ENCODE peak calls at places on chromosomes 2 and 18, in ten cellular contexts. One of them, this sample, is unnamed.

GRCh38 chr2:149994057-149994728 is 406.6 kb upstream of the MMADHC start:
- DNase-seq in IMR-90: peak
- DNase-seq in neural crest cell: no peak
- DNase-seq in heart right ventricle: no peak
- DNase-seq in PC-3: peak
- DNase-seq in Caco-2: peak
- DNase-seq in progenitor cell of endocrine pancreas: no peak
- DNase-seq in mammary epithelial cell: peak
- DNase-seq in OCI-LY7: no peak
- DNase-seq in RWPE1: peak
- DNase-seq in this sample: no peak

GRCh38 chr2:231317579-231317978 is 77.9 kb upstream of the B3GNT7 start:
- DNase-seq in IMR-90: no peak
- DNase-seq in neural crest cell: no peak
- DNase-seq in heart right ventricle: no peak
- DNase-seq in PC-3: no peak
- DNase-seq in Caco-2: no peak
- DNase-seq in progenitor cell of endocrine pancreas: no peak
- DNase-seq in mammary epithelial cell: no peak
- DNase-seq in OCI-LY7: no peak
- DNase-seq in RWPE1: no peak
- DNase-seq in this sample: no peak

GRCh38 chr2:241314181-241314932 is 1.1 kb downstream of the HDLBP start:
- DNase-seq in IMR-90: peak
- DNase-seq in neural crest cell: no peak
- DNase-seq in heart right ventricle: no peak
- DNase-seq in PC-3: no peak
- DNase-seq in Caco-2: no peak
- DNase-seq in progenitor cell of endocrine pancreas: no peak
- DNase-seq in mammary epithelial cell: no peak
- DNase-seq in OCI-LY7: no peak
- DNase-seq in RWPE1: peak
- DNase-seq in this sample: no peak

GRCh38 chr2:128438586-128438985 is 119.9 kb upstream of the HS6ST1 start:
- DNase-seq in IMR-90: no peak
- DNase-seq in neural crest cell: no peak
- DNase-seq in heart right ventricle: no peak
- DNase-seq in PC-3: no peak
- DNase-seq in Caco-2: no peak
- DNase-seq in progenitor cell of endocrine pancreas: no peak
- DNase-seq in mammary epithelial cell: no peak
- DNase-seq in OCI-LY7: no peak
- DNase-seq in RWPE1: no peak
- DNase-seq in this sample: no peak

GRCh38 chr2:218437969-218438368 is 19.0 kb downstream of the VIL1 start:
- DNase-seq in IMR-90: no peak
- DNase-seq in neural crest cell: no peak
- DNase-seq in heart right ventricle: no peak
- DNase-seq in PC-3: no peak
- DNase-seq in Caco-2: no peak
- DNase-seq in progenitor cell of endocrine pancreas: no peak
- DNase-seq in mammary epithelial cell: no peak
- DNase-seq in OCI-LY7: no peak
- DNase-seq in RWPE1: no peak
- DNase-seq in this sample: no peak

GRCh38 chr18:13107074-13107473 is 111.5 kb upstream of the LDLRAD4 start:
- DNase-seq in IMR-90: peak
- DNase-seq in neural crest cell: no peak
- DNase-seq in heart right ventricle: no peak
- DNase-seq in PC-3: no peak
- DNase-seq in Caco-2: no peak
- DNase-seq in progenitor cell of endocrine pancreas: no peak
- DNase-seq in mammary epithelial cell: no peak
- DNase-seq in OCI-LY7: no peak
- DNase-seq in RWPE1: no peak
- DNase-seq in this sample: no peak

GRCh38 chr2:171505374-171505773 is 16.9 kb upstream of the CYBRD1 start:
- DNase-seq in IMR-90: peak
- DNase-seq in neural crest cell: no peak
- DNase-seq in heart right ventricle: no peak
- DNase-seq in PC-3: no peak
- DNase-seq in Caco-2: no peak
- DNase-seq in progenitor cell of endocrine pancreas: no peak
- DNase-seq in mammary epithelial cell: no peak
- DNase-seq in OCI-LY7: no peak
- DNase-seq in RWPE1: no peak
- DNase-seq in this sample: no peak

GRCh38 chr18:61825386-61825785 is 67.4 kb downstream of the RNF152 start:
- DNase-seq in IMR-90: peak
- DNase-seq in neural crest cell: no peak
- DNase-seq in heart right ventricle: no peak
- DNase-seq in PC-3: no peak
- DNase-seq in Caco-2: no peak
- DNase-seq in progenitor cell of endocrine pancreas: no peak
- DNase-seq in mammary epithelial cell: no peak
- DNase-seq in OCI-LY7: no peak
- DNase-seq in RWPE1: no peak
- DNase-seq in this sample: no peak

GRCh38 chr2:20562540-20563225 is 88.2 kb downstream of the HS1BP3 start:
- DNase-seq in IMR-90: no peak
- DNase-seq in neural crest cell: peak
- DNase-seq in heart right ventricle: no peak
- DNase-seq in PC-3: no peak
- DNase-seq in Caco-2: peak
- DNase-seq in progenitor cell of endocrine pancreas: no peak
- DNase-seq in mammary epithelial cell: no peak
- DNase-seq in OCI-LY7: no peak
- DNase-seq in RWPE1: no peak
- DNase-seq in this sample: no peak

GRCh38 chr2:102417946-102418345 is 5.0 kb upstream of the IL18RAP start:
- DNase-seq in IMR-90: no peak
- DNase-seq in neural crest cell: no peak
- DNase-seq in heart right ventricle: no peak
- DNase-seq in PC-3: no peak
- DNase-seq in Caco-2: no peak
- DNase-seq in progenitor cell of endocrine pancreas: no peak
- DNase-seq in mammary epithelial cell: no peak
- DNase-seq in OCI-LY7: no peak
- DNase-seq in RWPE1: no peak
- DNase-seq in this sample: no peak

GRCh38 chr2:144477943-144478283 is 42.0 kb downstream of the ZEB2 start:
- DNase-seq in IMR-90: peak
- DNase-seq in neural crest cell: no peak
- DNase-seq in heart right ventricle: no peak
- DNase-seq in PC-3: no peak
- DNase-seq in Caco-2: no peak
- DNase-seq in progenitor cell of endocrine pancreas: no peak
- DNase-seq in mammary epithelial cell: no peak
- DNase-seq in OCI-LY7: peak
- DNase-seq in RWPE1: no peak
- DNase-seq in this sample: no peak

GRCh38 chr2:193368615-193369014 is 1173.9 kb upstream of the TMEFF2 start:
- DNase-seq in IMR-90: no peak
- DNase-seq in neural crest cell: no peak
- DNase-seq in heart right ventricle: no peak
- DNase-seq in PC-3: no peak
- DNase-seq in Caco-2: no peak
- DNase-seq in progenitor cell of endocrine pancreas: no peak
- DNase-seq in mammary epithelial cell: no peak
- DNase-seq in OCI-LY7: no peak
- DNase-seq in RWPE1: no peak
- DNase-seq in this sample: no peak

GRCh38 chr2:174957049-174957448 is 48.1 kb downstream of the CHN1 start:
- DNase-seq in IMR-90: no peak
- DNase-seq in neural crest cell: no peak
- DNase-seq in heart right ventricle: no peak
- DNase-seq in PC-3: no peak
- DNase-seq in Caco-2: no peak
- DNase-seq in progenitor cell of endocrine pancreas: no peak
- DNase-seq in mammary epithelial cell: no peak
- DNase-seq in OCI-LY7: no peak
- DNase-seq in RWPE1: no peak
- DNase-seq in this sample: no peak

GRCh38 chr2:65612654-65613053 is 180.3 kb upstream of the SPRED2 start:
- DNase-seq in IMR-90: no peak
- DNase-seq in neural crest cell: no peak
- DNase-seq in heart right ventricle: no peak
- DNase-seq in PC-3: peak
- DNase-seq in Caco-2: no peak
- DNase-seq in progenitor cell of endocrine pancreas: no peak
- DNase-seq in mammary epithelial cell: peak
- DNase-seq in OCI-LY7: no peak
- DNase-seq in RWPE1: peak
- DNase-seq in this sample: no peak

GRCh38 chr2:3324036-3324386 is 53.6 kb downstream of the EIPR1 start:
- DNase-seq in IMR-90: no peak
- DNase-seq in neural crest cell: no peak
- DNase-seq in heart right ventricle: no peak
- DNase-seq in PC-3: no peak
- DNase-seq in Caco-2: no peak
- DNase-seq in progenitor cell of endocrine pancreas: no peak
- DNase-seq in mammary epithelial cell: no peak
- DNase-seq in OCI-LY7: no peak
- DNase-seq in RWPE1: no peak
- DNase-seq in this sample: no peak

GRCh38 chr2:163748420-163748819 is 12.6 kb upstream of the FIGN start:
- DNase-seq in IMR-90: no peak
- DNase-seq in neural crest cell: no peak
- DNase-seq in heart right ventricle: no peak
- DNase-seq in PC-3: peak
- DNase-seq in Caco-2: no peak
- DNase-seq in progenitor cell of endocrine pancreas: no peak
- DNase-seq in mammary epithelial cell: peak
- DNase-seq in OCI-LY7: no peak
- DNase-seq in RWPE1: peak
- DNase-seq in this sample: no peak

GRCh38 chr18:59114160-59114559 is 25.5 kb upstream of the SEC11C start:
- DNase-seq in IMR-90: peak
- DNase-seq in neural crest cell: no peak
- DNase-seq in heart right ventricle: no peak
- DNase-seq in PC-3: no peak
- DNase-seq in Caco-2: no peak
- DNase-seq in progenitor cell of endocrine pancreas: no peak
- DNase-seq in mammary epithelial cell: no peak
- DNase-seq in OCI-LY7: no peak
- DNase-seq in RWPE1: no peak
- DNase-seq in this sample: no peak

GRCh38 chr2:240505946-240506345 is 51.8 kb downstream of the ANKMY1 start:
- DNase-seq in IMR-90: no peak
- DNase-seq in neural crest cell: no peak
- DNase-seq in heart right ventricle: no peak
- DNase-seq in PC-3: no peak
- DNase-seq in Caco-2: no peak
- DNase-seq in progenitor cell of endocrine pancreas: no peak
- DNase-seq in mammary epithelial cell: no peak
- DNase-seq in OCI-LY7: no peak
- DNase-seq in RWPE1: no peak
- DNase-seq in this sample: no peak

GRCh38 chr18:59033361-59033760 is 106.3 kb upstream of the SEC11C start:
- DNase-seq in IMR-90: peak
- DNase-seq in neural crest cell: no peak
- DNase-seq in heart right ventricle: no peak
- DNase-seq in PC-3: no peak
- DNase-seq in Caco-2: no peak
- DNase-seq in progenitor cell of endocrine pancreas: no peak
- DNase-seq in mammary epithelial cell: no peak
- DNase-seq in OCI-LY7: no peak
- DNase-seq in RWPE1: no peak
- DNase-seq in this sample: no peak

GRCh38 chr2:52416340-52416739 is 1351.3 kb upstream of the CHAC2 start:
- DNase-seq in IMR-90: peak
- DNase-seq in neural crest cell: no peak
- DNase-seq in heart right ventricle: no peak
- DNase-seq in PC-3: peak
- DNase-seq in Caco-2: peak
- DNase-seq in progenitor cell of endocrine pancreas: no peak
- DNase-seq in mammary epithelial cell: no peak
- DNase-seq in OCI-LY7: peak
- DNase-seq in RWPE1: peak
- DNase-seq in this sample: no peak
- TF ChIP-seq CTCF in IMR-90: peak
- TF ChIP-seq CTCF in neural crest cell: peak
- TF ChIP-seq CTCF in heart right ventricle: peak
- TF ChIP-seq CTCF in PC-3: peak
- TF ChIP-seq CTCF in Caco-2: peak
- TF ChIP-seq CTCF in progenitor cell of endocrine pancreas: peak
- TF ChIP-seq CTCF in mammary epithelial cell: no peak
- TF ChIP-seq CTCF in OCI-LY7: peak
- TF ChIP-seq CTCF in RWPE1: no peak
- TF ChIP-seq CTCF in this sample: peak

DNA sequence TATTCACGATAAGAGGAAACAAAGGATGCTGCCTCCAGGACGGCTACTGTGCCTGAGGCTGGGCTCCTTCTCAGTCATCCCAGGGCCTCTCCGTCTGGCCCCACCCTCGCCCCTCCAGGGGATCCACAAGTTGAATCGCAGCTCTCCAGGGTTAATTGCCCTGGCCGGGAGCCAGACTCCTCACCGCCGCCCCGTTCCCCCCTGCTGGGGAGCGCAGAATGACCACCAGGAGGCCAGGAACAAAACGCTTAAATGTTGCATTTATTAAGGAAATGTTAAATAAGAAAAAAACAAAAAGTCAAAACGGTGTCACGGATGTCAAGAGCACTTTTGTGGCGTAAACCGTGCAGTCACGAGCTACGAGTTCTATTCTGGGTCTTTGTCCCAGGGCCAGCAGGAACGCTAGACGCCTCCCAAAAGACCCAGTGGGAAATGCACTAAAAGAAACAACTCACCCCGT is 1.4 kb downstream of the RPRM start:
- DNase-seq in IMR-90: no peak
- DNase-seq in neural crest cell: peak
- DNase-seq in heart right ventricle: no peak
- DNase-seq in PC-3: no peak
- DNase-seq in Caco-2: no peak
- DNase-seq in progenitor cell of endocrine pancreas: no peak
- DNase-seq in mammary epithelial cell: no peak
- DNase-seq in OCI-LY7: no peak
- DNase-seq in RWPE1: no peak
- DNase-seq in this sample: no peak
- TF ChIP-seq CTCF in IMR-90: no peak
- TF ChIP-seq CTCF in neural crest cell: peak
- TF ChIP-seq CTCF in heart right ventricle: no peak
- TF ChIP-seq CTCF in PC-3: peak
- TF ChIP-seq CTCF in Caco-2: no peak
- TF ChIP-seq CTCF in progenitor cell of endocrine pancreas: peak
- TF ChIP-seq CTCF in mammary epithelial cell: no peak
- TF ChIP-seq CTCF in OCI-LY7: no peak
- TF ChIP-seq CTCF in RWPE1: no peak
- TF ChIP-seq CTCF in this sample: no peak

GRCh38 chr2:131156452-131157149 is 51.5 kb downstream of the PLEKHB2 start:
- DNase-seq in IMR-90: no peak
- DNase-seq in neural crest cell: no peak
- DNase-seq in heart right ventricle: no peak
- DNase-seq in PC-3: no peak
- DNase-seq in Caco-2: no peak
- DNase-seq in progenitor cell of endocrine pancreas: no peak
- DNase-seq in mammary epithelial cell: no peak
- DNase-seq in OCI-LY7: no peak
- DNase-seq in RWPE1: no peak
- DNase-seq in this sample: no peak
- TF ChIP-seq CTCF in IMR-90: peak
- TF ChIP-seq CTCF in neural crest cell: no peak
- TF ChIP-seq CTCF in heart right ventricle: no peak
- TF ChIP-seq CTCF in PC-3: peak
- TF ChIP-seq CTCF in Caco-2: no peak
- TF ChIP-seq CTCF in progenitor cell of endocrine pancreas: peak
- TF ChIP-seq CTCF in mammary epithelial cell: peak
- TF ChIP-seq CTCF in OCI-LY7: no peak
- TF ChIP-seq CTCF in RWPE1: no peak
- TF ChIP-seq CTCF in this sample: no peak

GRCh38 chr2:135819211-135819610 is 17.8 kb downstream of the LCT start:
- DNase-seq in IMR-90: peak
- DNase-seq in neural crest cell: peak
- DNase-seq in heart right ventricle: no peak
- DNase-seq in PC-3: peak
- DNase-seq in Caco-2: peak
- DNase-seq in progenitor cell of endocrine pancreas: no peak
- DNase-seq in mammary epithelial cell: no peak
- DNase-seq in OCI-LY7: peak
- DNase-seq in RWPE1: peak
- DNase-seq in this sample: no peak
- TF ChIP-seq CTCF in IMR-90: peak
- TF ChIP-seq CTCF in neural crest cell: peak
- TF ChIP-seq CTCF in heart right ventricle: no peak
- TF ChIP-seq CTCF in PC-3: peak
- TF ChIP-seq CTCF in Caco-2: peak
- TF ChIP-seq CTCF in progenitor cell of endocrine pancreas: peak
- TF ChIP-seq CTCF in mammary epithelial cell: peak
- TF ChIP-seq CTCF in OCI-LY7: peak
- TF ChIP-seq CTCF in RWPE1: no peak
- TF ChIP-seq CTCF in this sample: no peak

This sample was measured in dorsolateral prefrontal cortex.